ENCODE peak calls at places on chromosome 10, in four cellular contexts. L, S, K and D are unnamed samples. For H3K9me3, the result is how much of the 10 kb centered on the place peaks cover.

GRCh38 chr10:58477122-58477521 is 35.5 kb upstream of the BICC1 start:
- DNase-seq in L (no peak), S (peak), K (peak), D (no peak)

GRCh38 chr10:13683017-13683416 is 96.3 kb downstream of the PRPF18 start:
- DNase-seq in S (no peak), K (no peak), L (no peak), D (no peak)

GRCh38 chr10:63819753-63820347 is 298.6 kb downstream of the REEP3 start:
- DNase-seq in L (peak), S (peak), K (peak), D (peak)

GRCh38 chr10:8726087-8726486 is 671.6 kb downstream of the GATA3 start:
- DNase-seq in S (no peak), K (no peak), L (peak), D (no peak)

GRCh38 chr10:12405342-12406320 is 56.3 kb downstream of the CAMK1D start:
- DNase-seq in S (no peak), L (peak), K (no peak), D (no peak)

GRCh38 chr10:103818110-103818509 is 37.3 kb downstream of the SH3PXD2A start:
- DNase-seq in L (no peak), S (no peak), K (peak), D (no peak)

GRCh38 chr10:32139223-32140073 is 83.2 kb upstream of the KIF5B start:
- DNase-seq in L (peak), K (peak), S (peak), D (peak)

GRCh38 chr10:54133201-54133600 is 667.8 kb downstream of the PCDH15 start:
- DNase-seq in S (no peak), K (no peak), L (no peak), D (no peak)

DNA sequence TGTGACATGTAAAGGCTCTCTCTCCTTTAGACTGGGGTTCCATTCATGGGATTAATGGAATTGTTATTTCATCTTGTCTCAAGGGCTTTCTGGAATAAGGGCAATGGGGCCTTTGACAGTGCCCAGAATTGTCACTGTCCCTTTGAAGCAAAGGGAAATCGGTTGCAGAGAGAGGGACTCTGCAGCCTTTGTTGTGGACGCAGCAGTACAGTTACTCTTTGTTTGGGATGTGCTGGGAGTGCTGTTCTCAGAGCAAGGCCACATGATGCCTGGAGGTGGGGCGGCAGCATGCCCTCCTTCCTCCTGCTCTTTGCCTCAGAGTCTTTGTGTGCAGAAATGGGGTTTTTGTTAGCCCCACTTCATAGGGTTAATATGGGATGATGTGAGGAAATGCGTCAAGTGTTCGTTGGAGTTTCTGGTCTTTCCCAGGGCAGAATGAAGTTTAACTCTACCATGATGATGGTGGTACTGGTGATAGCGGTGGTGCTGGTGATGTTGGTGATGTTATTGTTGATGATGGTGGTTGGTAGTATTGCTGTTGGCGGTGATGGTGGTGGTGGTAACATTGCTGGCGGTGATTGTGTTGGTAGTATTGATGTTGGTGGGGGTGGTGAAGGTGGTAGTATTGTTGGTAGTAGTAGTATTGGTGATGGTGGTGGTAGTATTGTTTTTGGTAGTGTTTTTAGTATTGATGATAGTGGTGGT is 45.3 kb downstream of the DOCK1 start:
- DNase-seq in L (no peak), K (no peak), S (no peak), D (no peak)
- H3K9me3 ChIP-seq in L (under half), K (under half), S (under half), D (under half)

DNA sequence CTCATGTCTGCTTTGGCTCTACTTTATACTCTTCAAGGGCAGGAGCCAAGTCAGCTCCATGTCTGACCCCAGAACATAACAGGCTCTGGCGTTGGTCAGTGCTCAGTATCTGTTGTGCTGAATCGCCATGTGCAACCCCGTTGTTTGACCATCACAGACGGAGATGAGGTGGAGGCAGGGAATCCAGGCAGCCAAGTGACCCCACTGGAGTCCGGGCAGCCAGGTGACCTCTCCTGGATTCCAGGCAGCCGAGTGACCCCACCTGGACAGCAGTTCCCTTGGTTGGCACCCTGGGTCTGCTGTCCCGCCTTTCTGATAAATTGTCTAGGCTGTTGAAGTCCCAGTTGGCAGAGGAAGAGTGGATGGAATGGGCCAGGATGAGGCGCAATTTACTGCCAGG is 232.2 kb downstream of the TCERG1L start:
- DNase-seq in L (no peak), K (peak), S (no peak), D (no peak)
- H3K9me3 ChIP-seq in L (under half), K (under half), S (under half), D (under half)

DNA sequence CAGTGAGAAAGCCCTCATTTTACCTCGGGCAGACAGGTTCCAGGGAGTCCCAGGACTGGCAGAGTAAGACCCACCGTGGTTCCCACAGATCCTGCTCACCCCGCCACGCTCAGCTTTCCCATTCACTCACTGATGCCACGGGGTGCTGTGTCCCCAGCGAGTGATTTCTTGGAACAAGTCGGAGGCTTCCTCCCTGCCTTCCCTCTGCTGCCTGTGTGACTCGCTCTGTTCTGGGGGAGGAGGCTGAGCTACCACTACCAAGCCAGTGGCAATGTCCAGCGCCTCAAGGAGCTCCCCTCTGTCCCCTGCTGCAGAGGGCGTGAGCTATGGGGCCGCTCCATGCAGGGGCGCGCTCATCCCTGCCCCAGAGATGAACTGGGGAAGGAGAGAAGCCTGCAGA is 12.6 kb downstream of the IL15RA start:
- DNase-seq in K (peak), L (no peak), S (no peak), D (no peak)
- H3K9me3 ChIP-seq in K (under half), L (under half), S (under half), D (under half)

GRCh38 chr10:108735380-108735779 is 1187.9 kb downstream of the XPNPEP1 start:
- DNase-seq in L (no peak), K (no peak), S (no peak), D (no peak)

GRCh38 chr10:108736111-108736510 is 1187.2 kb downstream of the XPNPEP1 start:
- DNase-seq in K (no peak), L (no peak), S (no peak), D (no peak)
- H3K9me3 ChIP-seq in K (under half), L (under half), S (under half), D (under half)

DNA sequence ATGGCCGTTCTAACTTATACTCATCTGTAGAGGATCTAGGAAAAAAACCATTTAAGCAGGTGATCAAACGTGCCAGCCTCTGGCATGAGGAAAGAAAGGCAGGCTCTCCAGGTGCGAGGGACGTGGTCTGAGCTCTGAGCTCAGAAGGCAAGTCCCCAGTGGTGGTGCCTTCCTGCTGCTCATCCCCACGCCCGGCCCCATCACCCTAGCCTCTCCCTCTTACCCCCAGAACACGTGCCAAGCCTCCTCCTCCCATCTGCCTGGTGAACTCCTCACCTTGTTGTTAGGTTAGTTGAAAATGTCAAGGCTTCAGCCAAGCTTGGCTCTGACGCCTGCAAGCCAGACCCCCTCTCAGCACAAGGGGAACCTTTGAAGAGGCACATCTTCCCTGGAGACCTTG is 571.2 kb upstream of the MKI67 start:
- DNase-seq in S (no peak), L (no peak), K (no peak), D (no peak)
- H3K9me3 ChIP-seq in S (under half), L (under half), K (under half), D (under half)

GRCh38 chr10:98149858-98150257 is 15.4 kb downstream of the R3HCC1L start:
- DNase-seq in S (no peak), L (no peak), K (no peak), D (no peak)
- H3K9me3 ChIP-seq in S (under half), L (under half), K (under half), D (under half)

DNA sequence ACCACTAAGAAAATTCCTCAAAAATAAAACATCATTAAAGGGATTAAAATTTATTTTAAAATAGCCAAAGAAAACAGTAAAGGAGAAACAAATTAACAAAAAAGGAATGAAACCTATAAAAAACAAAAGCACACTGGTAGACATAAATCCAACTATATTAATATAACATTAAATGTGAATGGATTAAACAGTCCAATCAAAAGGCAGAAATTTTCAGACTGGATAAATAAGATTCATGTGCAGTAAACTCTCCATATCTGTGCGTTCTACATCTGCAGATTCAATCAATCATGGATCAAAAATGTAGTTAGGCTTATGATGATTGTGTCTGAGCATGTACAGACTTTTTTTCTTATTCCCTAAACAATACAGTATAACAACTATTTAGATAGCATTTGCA is 42.6 kb downstream of the ZNF518A start:
- DNase-seq in K (no peak), L (no peak), S (no peak), D (no peak)
- H3K9me3 ChIP-seq in K (under half), L (under half), S (under half), D (under half)